ENCODE peak calls at places on chromosome 16, in five cellular contexts. One of them, this sample, is unnamed.

GRCh38 chr16:4138735-4139134 is 22.5 kb upstream of the ADCY9 start:
- DNase-seq in mucosa of descending colon: no peak
- DNase-seq in T-helper 17 cell: no peak
- DNase-seq in T-helper 1 cell: no peak
- DNase-seq in stimulated activated CD4-positive, alpha-beta T cell treated with anti-CD3 and anti-CD28 coated beads, Interleukin-15, amount 100 ng/mL, for 1 hour: no peak
- DNase-seq in this sample: no peak

GRCh38 chr16:30829130-30830071 is 42.4 kb upstream of the ZNF629 start:
- DNase-seq in mucosa of descending colon: peak; percentile 82
- DNase-seq in T-helper 17 cell: no peak
- DNase-seq in T-helper 1 cell: no peak
- DNase-seq in stimulated activated CD4-positive, alpha-beta T cell treated with anti-CD3 and anti-CD28 coated beads, Interleukin-15, amount 100 ng/mL, for 1 hour: no peak
- DNase-seq in this sample: no peak

GRCh38 chr16:8665529-8665928 is 8.9 kb upstream of the ABAT start:
- DNase-seq in mucosa of descending colon: no peak
- DNase-seq in T-helper 17 cell: no peak
- DNase-seq in T-helper 1 cell: no peak
- DNase-seq in stimulated activated CD4-positive, alpha-beta T cell treated with anti-CD3 and anti-CD28 coated beads, Interleukin-15, amount 100 ng/mL, for 1 hour: no peak
- DNase-seq in this sample: no peak

GRCh38 chr16:3101841-3102470 is 2.9 kb upstream of the ZSCAN10 start:
- DNase-seq in mucosa of descending colon: peak; percentile 51
- DNase-seq in T-helper 17 cell: no peak
- DNase-seq in T-helper 1 cell: peak; percentile 47
- DNase-seq in stimulated activated CD4-positive, alpha-beta T cell treated with anti-CD3 and anti-CD28 coated beads, Interleukin-15, amount 100 ng/mL, for 1 hour: no peak
- DNase-seq in this sample: no peak

GRCh38 chr16:27398894-27399853 is 2.8 kb upstream of the IL21R start:
- DNase-seq in mucosa of descending colon: no peak
- DNase-seq in T-helper 17 cell: no peak
- DNase-seq in T-helper 1 cell: no peak
- DNase-seq in stimulated activated CD4-positive, alpha-beta T cell treated with anti-CD3 and anti-CD28 coated beads, Interleukin-15, amount 100 ng/mL, for 1 hour: no peak
- DNase-seq in this sample: no peak

GRCh38 chr16:4011225-4011939 is 104.9 kb downstream of the ADCY9 start:
- DNase-seq in mucosa of descending colon: no peak
- DNase-seq in T-helper 17 cell: no peak
- DNase-seq in T-helper 1 cell: no peak
- DNase-seq in stimulated activated CD4-positive, alpha-beta T cell treated with anti-CD3 and anti-CD28 coated beads, Interleukin-15, amount 100 ng/mL, for 1 hour: no peak
- DNase-seq in this sample: no peak

GRCh38 chr16:4689091-4689671 is 4.2 kb upstream of the NUDT16L1 start:
- DNase-seq in mucosa of descending colon: peak; percentile 39
- DNase-seq in T-helper 17 cell: no peak
- DNase-seq in T-helper 1 cell: no peak
- DNase-seq in stimulated activated CD4-positive, alpha-beta T cell treated with anti-CD3 and anti-CD28 coated beads, Interleukin-15, amount 100 ng/mL, for 1 hour: no peak
- DNase-seq in this sample: no peak

GRCh38 chr16:85969159-85969558 is 70.2 kb downstream of the IRF8 start:
- DNase-seq in mucosa of descending colon: no peak
- DNase-seq in T-helper 17 cell: no peak
- DNase-seq in T-helper 1 cell: no peak
- DNase-seq in stimulated activated CD4-positive, alpha-beta T cell treated with anti-CD3 and anti-CD28 coated beads, Interleukin-15, amount 100 ng/mL, for 1 hour: no peak
- DNase-seq in this sample: no peak

GRCh38 chr16:537415-538335 is 10.2 kb downstream of the CAPN15 start:
- DNase-seq in mucosa of descending colon: no peak
- DNase-seq in T-helper 17 cell: no peak
- DNase-seq in T-helper 1 cell: no peak
- DNase-seq in stimulated activated CD4-positive, alpha-beta T cell treated with anti-CD3 and anti-CD28 coated beads, Interleukin-15, amount 100 ng/mL, for 1 hour: no peak
- DNase-seq in this sample: no peak

GRCh38 chr16:471353-472198 is 46.1 kb downstream of the RAB11FIP3 start:
- DNase-seq in mucosa of descending colon: no peak
- DNase-seq in T-helper 17 cell: no peak
- DNase-seq in T-helper 1 cell: no peak
- DNase-seq in stimulated activated CD4-positive, alpha-beta T cell treated with anti-CD3 and anti-CD28 coated beads, Interleukin-15, amount 100 ng/mL, for 1 hour: no peak
- DNase-seq in this sample: no peak

GRCh38 chr16:23249830-23250229 is 52.3 kb upstream of the SCNN1B start:
- DNase-seq in mucosa of descending colon: no peak
- DNase-seq in T-helper 17 cell: no peak
- DNase-seq in T-helper 1 cell: no peak
- DNase-seq in stimulated activated CD4-positive, alpha-beta T cell treated with anti-CD3 and anti-CD28 coated beads, Interleukin-15, amount 100 ng/mL, for 1 hour: no peak
- DNase-seq in this sample: no peak

GRCh38 chr16:46949216-46949892 is 24.1 kb downstream of the DNAJA2 start:
- DNase-seq in mucosa of descending colon: no peak
- DNase-seq in T-helper 17 cell: no peak
- DNase-seq in T-helper 1 cell: peak; percentile 81
- DNase-seq in stimulated activated CD4-positive, alpha-beta T cell treated with anti-CD3 and anti-CD28 coated beads, Interleukin-15, amount 100 ng/mL, for 1 hour: no peak
- DNase-seq in this sample: no peak

GRCh38 chr16:3652373-3653037 is 2.0 kb upstream of the DNASE1 start:
- DNase-seq in mucosa of descending colon: peak; percentile 28
- DNase-seq in T-helper 17 cell: no peak
- DNase-seq in T-helper 1 cell: no peak
- DNase-seq in stimulated activated CD4-positive, alpha-beta T cell treated with anti-CD3 and anti-CD28 coated beads, Interleukin-15, amount 100 ng/mL, for 1 hour: no peak
- DNase-seq in this sample: peak; percentile 35

This sample was measured in breast epithelium.